ENCODE peak calls at places on chromosomes 3 and 15, in six cellular contexts. Y is endothelial cell, B is astrocyte, N is WTC11, K is lung microvascular endothelial cell, A is ascending aorta. W is an unnamed sample.

GRCh38 chr15:92283813-92284212 is 109.9 kb upstream of the ST8SIA2 start:
- DNase-seq in Y (no peak), A (no peak), N (no peak), B (no peak), K (no peak), W (no peak)

GRCh38 chr15:69118089-69118488 is 42.3 kb upstream of the GLCE start:
- DNase-seq in B (no peak), N (no peak), K (no peak), A (no peak), Y (no peak), W (no peak)

GRCh38 chr15:80036067-80036466 is 23.4 kb upstream of the ZFAND6 start:
- DNase-seq in B (no peak), Y (no peak), A (no peak), N (no peak), K (no peak), W (no peak)

GRCh38 chr15:71114887-71115566 is at the start of gene THSD4:
- DNase-seq in A (no peak), Y (peak; percentile 81), N (peak; percentile 91), K (peak; percentile 71), B (peak; percentile 57), W (no peak)

GRCh38 chr15:75167588-75168076 is 34.0 kb upstream of the C15orf39 start:
- DNase-seq in B (peak; percentile 73), N (no peak), K (peak; percentile 54), A (no peak), Y (no peak), W (no peak)

GRCh38 chr3:157354254-157354653 is 82.4 kb upstream of the PTX3 start:
- DNase-seq in Y (no peak), N (no peak), K (no peak), B (no peak), A (no peak), W (no peak)

GRCh38 chr3:31981206-31982181 is at the start of the genes OSBPL10 and ZNF860:
- DNase-seq in A (peak; percentile 61), B (peak; percentile 88), K (peak; percentile 97), Y (peak; percentile 43), N (peak; percentile 74), W (no peak)

GRCh38 chr3:13414040-13414729 is 5.9 kb downstream of the NUP210 start:
- DNase-seq in K (no peak), B (no peak), A (peak; percentile 36), Y (no peak), N (no peak), W (no peak)

GRCh38 chr15:99906793-99907192 is 173.6 kb upstream of the LYSMD4 start:
- DNase-seq in K (no peak), B (no peak), A (no peak), Y (no peak), N (no peak), W (no peak)

GRCh38 chr15:39275066-39275465 is 305.8 kb upstream of the THBS1 start:
- DNase-seq in N (no peak), Y (no peak), B (no peak), A (no peak), K (no peak), W (no peak)

GRCh38 chr3:120214161-120214560 is 70.9 kb downstream of the GPR156 start:
- DNase-seq in B (peak; percentile 7), A (no peak), K (no peak), Y (no peak), N (no peak), W (no peak)

GRCh38 chr3:57256844-57257243 is 29.3 kb downstream of the APPL1 start:
- DNase-seq in Y (no peak), A (no peak), K (no peak), N (no peak), B (no peak), W (no peak)

GRCh38 chr15:29571728-29572454 is 250.4 kb downstream of the TJP1 start:
- DNase-seq in N (no peak), B (no peak), A (no peak), Y (peak; percentile 42), K (peak; percentile 11), W (no peak)

GRCh38 chr3:181512787-181513186 is 198.9 kb upstream of the SOX2 start:
- DNase-seq in B (no peak), N (no peak), K (no peak), Y (no peak), A (no peak), W (no peak)

GRCh38 chr3:128084675-128085021 is 32.4 kb downstream of the SEC61A1 start:
- DNase-seq in Y (no peak), B (no peak), K (no peak), N (no peak), A (no peak), W (peak; percentile 99)

GRCh38 chr15:81480645-81481053 is 106.6 kb upstream of the TMC3 start:
- DNase-seq in Y (peak; percentile 65), B (peak; percentile 19), A (no peak), K (peak; percentile 67), N (no peak), W (peak; percentile 34)